ENCODE peak calls at places on chromosomes 5 and 9, in four cellular contexts. V, D, J and K are unnamed samples.
A peak's percentile ranks its signal among the peaks of the same experiment; 100 is the strongest.

GRCh38 chr9:127575875-127576778 is 36.0 kb upstream of the STXBP1 start:
- DNase-seq in D (no peak), V (no peak), J (no peak), K (no peak)

GRCh38 chr9:125631391-125632085 is 75.5 kb downstream of the MAPKAP1 start:
- DNase-seq in J (peak; percentile 71), V (no peak), D (peak; percentile 31), K (no peak)

GRCh38 chr5:135337064-135337463 is 62.0 kb downstream of the MACROH2A1 start:
- DNase-seq in J (peak; percentile 55), V (no peak), D (no peak), K (no peak)

GRCh38 chr5:109239501-109239900 is 170.3 kb downstream of the PJA2 start:
- DNase-seq in V (no peak), D (no peak), J (no peak), K (no peak)

GRCh38 chr5:166347051-166347450 is 1944.4 kb upstream of the WWC1 start:
- DNase-seq in J (no peak), V (no peak), D (no peak), K (no peak)

GRCh38 chr9:107737987-107738743 is 248.6 kb upstream of the KLF4 start:
- DNase-seq in J (no peak), D (no peak), V (no peak), K (no peak)

GRCh38 chr5:132491368-132492364 is 1.1 kb upstream of the IRF1 start:
- DNase-seq in D (no peak), J (no peak), V (no peak), K (peak; percentile 30)

GRCh38 chr5:113067635-113068344 is 91.2 kb downstream of the DCP2 start:
- DNase-seq in V (no peak), D (no peak), J (no peak), K (no peak)

GRCh38 chr5:61329729-61330128 is 2.3 kb upstream of the ZSWIM6 start:
- DNase-seq in J (no peak), D (no peak), V (no peak), K (no peak)

GRCh38 chr9:32644698-32645097 is 9.2 kb upstream of the TAF1L start:
- DNase-seq in D (no peak), J (no peak), V (no peak), K (no peak)

GRCh38 chr9:36991516-36992134 is 42.4 kb downstream of the PAX5 start:
- DNase-seq in V (no peak), J (peak; percentile 71), D (peak; percentile 57), K (peak; percentile 84)

GRCh38 chr5:158952951-158953350 is 146.8 kb downstream of the EBF1 start:
- DNase-seq in V (no peak), D (no peak), J (no peak), K (no peak)

GRCh38 chr5:175689147-175689991 is 31.5 kb downstream of the HRH2 start:
- DNase-seq in D (no peak), J (no peak), V (no peak), K (no peak)

GRCh38 chr5:142749321-142749720 is 20.9 kb upstream of the ARHGAP26 start:
- DNase-seq in V (no peak), J (no peak), D (no peak), K (no peak)

GRCh38 chr9:17219261-17219660 is 84.4 kb downstream of the CNTLN start:
- DNase-seq in D (no peak), V (no peak), J (no peak), K (no peak)

GRCh38 chr5:97111612-97112011 is 30.8 kb downstream of the LIX1 start:
- DNase-seq in J (no peak), V (no peak), D (no peak), K (no peak)

GRCh38 chr5:132927355-132927754 is 36.1 kb downstream of the AFF4 start:
- DNase-seq in J (no peak), V (no peak), D (no peak), K (no peak)

GRCh38 chr5:16755641-16756040 is 138.8 kb upstream of the RETREG1 start:
- DNase-seq in J (no peak), V (no peak), D (no peak), K (no peak)

GRCh38 chr9:10130061-10130675 is 482.6 kb downstream of the PTPRD start:
- DNase-seq in J (no peak), V (no peak), D (no peak), K (no peak)

GRCh38 chr5:61357745-61358144 is 25.7 kb downstream of the ZSWIM6 start:
- DNase-seq in D (peak; percentile 15), J (no peak), V (no peak), K (peak; percentile 54)

GRCh38 chr9:133693116-133693515 is 45.0 kb downstream of the SARDH start:
- DNase-seq in V (no peak), J (no peak), D (no peak), K (no peak)

GRCh38 chr5:172162348-172162747 is 25.7 kb downstream of the STK10 start:
- DNase-seq in D (no peak), V (no peak), J (no peak), K (no peak)

GRCh38 chr9:107737610-107737986 is 248.0 kb upstream of the KLF4 start:
- DNase-seq in D (no peak), J (no peak), V (no peak), K (no peak)

GRCh38 chr5:10921176-10921575 is 160.1 kb upstream of the DAP start:
- DNase-seq in V (no peak), D (no peak), J (no peak), K (no peak)

GRCh38 chr5:149056611-149057165 is 6.2 kb downstream of the SH3TC2 start:
- DNase-seq in J (no peak), V (no peak), D (no peak), K (no peak)

GRCh38 chr9:136438548-136438908 is 1.1 kb downstream of the INPP5E start:
- DNase-seq in D (no peak), J (peak; percentile 72), V (no peak), K (peak; percentile 31)

GRCh38 chr5:131417240-131417869 is 153.5 kb downstream of the CDC42SE2 start:
- DNase-seq in V (peak; percentile 34), D (peak; percentile 60), J (peak; percentile 59), K (peak; percentile 82)

GRCh38 chr5:149583394-149583793 is 2.1 kb downstream of the ARHGEF37 start:
- DNase-seq in V (no peak), D (no peak), J (no peak), K (no peak)

GRCh38 chr5:179605026-179605833 is 18.2 kb downstream of the HNRNPH1 start:
- DNase-seq in J (no peak), V (no peak), D (no peak), K (no peak)

GRCh38 chr5:135308752-135309151 is 90.3 kb downstream of the MACROH2A1 start:
- DNase-seq in J (no peak), V (no peak), D (no peak), K (no peak)

GRCh38 chr9:89501311-89501898 is 3.5 kb upstream of the SEMA4D start:
- DNase-seq in V (no peak), J (no peak), D (no peak), K (no peak)

GRCh38 chr5:145975361-145976066 is 39.1 kb downstream of the SH3RF2 start:
- DNase-seq in D (no peak), J (peak; percentile 19), V (no peak), K (no peak)

GRCh38 chr9:89919171-89919681 is 314.4 kb downstream of the GADD45G start:
- DNase-seq in J (no peak), V (peak; percentile 12), D (no peak), K (peak; percentile 67)

GRCh38 chr5:30918171-30918570 is 275.3 kb upstream of the CDH6 start:
- DNase-seq in J (no peak), D (no peak), V (no peak), K (no peak)

GRCh38 chr5:179955062-179955461 is 47.4 kb upstream of the TBC1D9B start:
- DNase-seq in V (no peak), D (no peak), J (no peak), K (no peak)

GRCh38 chr5:57335092-57335491 is 147.5 kb downstream of the ACTBL2 start:
- DNase-seq in V (no peak), J (no peak), D (no peak), K (no peak)
- TF ChIP-seq USF1 in V (no peak), J (no peak), D (no peak), K (no peak)

GRCh38 chr5:170251462-170251861 is 18.7 kb downstream of the C5orf58 start:
- DNase-seq in J (no peak), V (no peak), D (no peak), K (no peak)
- TF ChIP-seq USF1 in J (no peak), V (no peak), D (no peak), K (no peak)

GRCh38 chr9:4667681-4668080 is 1.4 kb upstream of the SPATA6L start:
- DNase-seq in J (no peak), D (no peak), V (no peak), K (no peak)

GRCh38 chr9:4663956-4664355 is 1.9 kb downstream of the PLPP6 start:
- DNase-seq in D (no peak), J (no peak), V (no peak), K (no peak)

GRCh38 chr9:4665357-4665756 is 923 bp downstream of the SPATA6L start:
- DNase-seq in D (no peak), V (no peak), J (peak; percentile 37), K (no peak)

GRCh38 chr9:4668604-4669003 is 2.3 kb upstream of the SPATA6L start:
- DNase-seq in J (no peak), V (no peak), D (no peak), K (no peak)

DNA sequence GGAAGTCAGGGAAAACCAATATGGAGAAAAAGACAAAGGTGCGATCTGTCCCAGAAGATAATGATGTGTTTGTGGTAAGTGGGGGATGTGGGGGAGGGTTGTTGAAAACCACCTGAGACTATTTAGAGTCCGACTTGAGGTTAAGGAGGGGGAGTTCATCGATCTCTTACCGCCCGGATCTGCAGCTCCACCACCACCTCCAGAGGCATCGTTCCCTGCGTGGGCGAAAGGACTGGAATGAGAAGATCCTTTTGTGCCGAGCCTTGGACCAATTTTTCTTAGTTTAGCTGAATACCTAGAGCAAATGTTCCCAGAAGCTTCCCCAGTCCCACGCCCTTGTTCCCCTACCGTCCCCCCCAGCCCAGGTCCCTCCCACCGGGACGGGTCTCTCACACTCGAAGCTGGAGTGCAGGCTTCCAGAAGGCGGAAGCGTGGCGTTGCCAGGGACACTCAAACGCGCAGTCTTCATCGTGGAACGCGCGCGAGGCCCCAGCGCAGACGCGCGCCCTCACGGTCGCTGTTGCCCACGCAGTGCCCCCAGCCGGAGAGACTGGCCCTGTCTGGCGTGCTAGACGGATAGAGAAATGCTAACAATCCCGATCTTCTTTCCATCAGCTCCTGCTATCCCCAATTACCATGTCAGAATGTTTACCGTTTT is at the start of gene SPATA6L:
- DNase-seq in V (no peak), J (peak; percentile 81), D (no peak), K (peak; percentile 34)
- TF ChIP-seq USF1 in V (no peak), J (no peak), D (no peak), K (no peak)

GRCh38 chr5:53381-54174 is 38.4 kb upstream of the PLEKHG4B start:
- DNase-seq in D (peak; percentile 74), V (no peak), J (peak; percentile 82), K (peak; percentile 94)
- TF ChIP-seq USF1 in D (no peak), V (no peak), J (no peak), K (no peak)